ENCODE peak calls at places on chromosome 14, in five cellular contexts. B, A, T, S and X are unnamed samples.
A peak's percentile ranks its signal among the peaks of the same experiment; 100 is the strongest.

GRCh38 chr14:50944647-50945413 is 547 bp upstream of the PYGL start:
- DNase-seq in B (peak; percentile 49), A (no peak), T (peak; percentile 77), S (no peak), X (no peak)

GRCh38 chr14:92501891-92502351 is 11.7 kb upstream of the RIN3 start:
- DNase-seq in B (no peak), A (no peak), T (no peak), S (no peak), X (no peak)

GRCh38 chr14:105163040-105163742 is 5.4 kb downstream of the JAG2 start:
- DNase-seq in B (no peak), A (no peak), T (no peak), S (no peak), X (no peak)

GRCh38 chr14:22488522-22489246 is 100.3 kb downstream of the DAD1 start:
- DNase-seq in B (no peak), A (no peak), T (no peak), S (no peak), X (no peak)

GRCh38 chr14:104724981-104725771 is 1.1 kb downstream of the ADSS1 start:
- DNase-seq in B (no peak), A (no peak), T (peak; percentile 33), S (no peak), X (no peak)

GRCh38 chr14:92484132-92484823 is 29.3 kb upstream of the RIN3 start:
- DNase-seq in B (no peak), A (no peak), T (no peak), S (no peak), X (no peak)

GRCh38 chr14:21978184-21978998 is 304.8 kb upstream of the OR4E1 start:
- DNase-seq in B (peak; percentile 37), A (no peak), T (peak; percentile 39), S (peak; percentile 10), X (peak; percentile 10)

GRCh38 chr14:96177766-96178377 is 26.8 kb upstream of the BDKRB2 start:
- DNase-seq in B (no peak), A (no peak), T (no peak), S (no peak), X (no peak)

GRCh38 chr14:54691525-54692260 is 124.8 kb downstream of the SAMD4A start:
- DNase-seq in B (peak; percentile 76), A (peak; percentile 22), T (peak; percentile 74), S (peak; percentile 5), X (no peak)

GRCh38 chr14:97380539-97380941 is 583.4 kb downstream of the VRK1 start:
- DNase-seq in B (no peak), A (no peak), T (no peak), S (peak; percentile 9), X (peak; percentile 24)